ENCODE peak calls at places on chromosome 13, in four cellular contexts. One of them, this sample, is unnamed.

GRCh38 chr13:78680064-78680463 is 21.1 kb upstream of the OBI1 start:
- DNase-seq in HT1080: no peak
- DNase-seq in stimulated activated CD8-positive, alpha-beta memory T cell treated with anti-CD3 and anti-CD28 coated beads, Interleukin-15, amount 100 ng/mL, for 4 hours: no peak
- DNase-seq in fibroblast of mammary gland: no peak
- DNase-seq in this sample: no peak

GRCh38 chr13:93386191-93386590 is 159.6 kb downstream of the GPC6 start:
- DNase-seq in HT1080: no peak
- DNase-seq in stimulated activated CD8-positive, alpha-beta memory T cell treated with anti-CD3 and anti-CD28 coated beads, Interleukin-15, amount 100 ng/mL, for 4 hours: no peak
- DNase-seq in fibroblast of mammary gland: no peak
- DNase-seq in this sample: no peak

GRCh38 chr13:80012281-80012680 is 328.6 kb downstream of the SPRY2 start:
- DNase-seq in HT1080: peak; percentile 43
- DNase-seq in stimulated activated CD8-positive, alpha-beta memory T cell treated with anti-CD3 and anti-CD28 coated beads, Interleukin-15, amount 100 ng/mL, for 4 hours: no peak
- DNase-seq in fibroblast of mammary gland: peak; percentile 55
- DNase-seq in this sample: peak; percentile 4

GRCh38 chr13:80227645-80228044 is 113.3 kb downstream of the SPRY2 start:
- DNase-seq in HT1080: no peak
- DNase-seq in stimulated activated CD8-positive, alpha-beta memory T cell treated with anti-CD3 and anti-CD28 coated beads, Interleukin-15, amount 100 ng/mL, for 4 hours: no peak
- DNase-seq in fibroblast of mammary gland: no peak
- DNase-seq in this sample: no peak

GRCh38 chr13:32033744-32034143 is 2.2 kb downstream of the FRY start:
- DNase-seq in HT1080: no peak
- DNase-seq in stimulated activated CD8-positive, alpha-beta memory T cell treated with anti-CD3 and anti-CD28 coated beads, Interleukin-15, amount 100 ng/mL, for 4 hours: no peak
- DNase-seq in fibroblast of mammary gland: no peak
- DNase-seq in this sample: no peak

GRCh38 chr13:30453727-30454126 is 12.0 kb downstream of the HMGB1 start:
- DNase-seq in HT1080: peak; percentile 15
- DNase-seq in stimulated activated CD8-positive, alpha-beta memory T cell treated with anti-CD3 and anti-CD28 coated beads, Interleukin-15, amount 100 ng/mL, for 4 hours: no peak
- DNase-seq in fibroblast of mammary gland: peak; percentile 42
- DNase-seq in this sample: no peak

GRCh38 chr13:36344886-36345437 is 1.2 kb downstream of the SPART start:
- DNase-seq in HT1080: peak; percentile 25
- DNase-seq in stimulated activated CD8-positive, alpha-beta memory T cell treated with anti-CD3 and anti-CD28 coated beads, Interleukin-15, amount 100 ng/mL, for 4 hours: no peak
- DNase-seq in fibroblast of mammary gland: peak; percentile 38
- DNase-seq in this sample: no peak

GRCh38 chr13:112670864-112671263 is 19.0 kb upstream of the ATP11A start:
- DNase-seq in HT1080: no peak
- DNase-seq in stimulated activated CD8-positive, alpha-beta memory T cell treated with anti-CD3 and anti-CD28 coated beads, Interleukin-15, amount 100 ng/mL, for 4 hours: no peak
- DNase-seq in fibroblast of mammary gland: no peak
- DNase-seq in this sample: no peak

GRCh38 chr13:23657056-23657455 is 86.8 kb downstream of the TNFRSF19 start:
- DNase-seq in HT1080: no peak
- DNase-seq in stimulated activated CD8-positive, alpha-beta memory T cell treated with anti-CD3 and anti-CD28 coated beads, Interleukin-15, amount 100 ng/mL, for 4 hours: no peak
- DNase-seq in fibroblast of mammary gland: peak; percentile 23
- DNase-seq in this sample: no peak

GRCh38 chr13:46553521-46553885 is 533 bp downstream of the LRCH1 start:
- DNase-seq in HT1080: peak; percentile 24
- DNase-seq in stimulated activated CD8-positive, alpha-beta memory T cell treated with anti-CD3 and anti-CD28 coated beads, Interleukin-15, amount 100 ng/mL, for 4 hours: no peak
- DNase-seq in fibroblast of mammary gland: no peak
- DNase-seq in this sample: no peak

GRCh38 chr13:107202371-107203023 is 634.6 kb upstream of the ARGLU1 start:
- DNase-seq in HT1080: peak; percentile 73
- DNase-seq in stimulated activated CD8-positive, alpha-beta memory T cell treated with anti-CD3 and anti-CD28 coated beads, Interleukin-15, amount 100 ng/mL, for 4 hours: no peak
- DNase-seq in fibroblast of mammary gland: peak; percentile 7
- DNase-seq in this sample: no peak

This sample was measured in H4.